ENCODE peak calls at places on chromosomes 13 and 19, in six cellular contexts. One of them, this sample, is unnamed.

GRCh38 chr19:47280183-47280797 is 5.6 kb downstream of the INAFM1 start:
- DNase-seq in stimulated activated CD4-positive, alpha-beta T cell treated with anti-CD3 and anti-CD28 coated beads, TNF-alpha, amount 100 ng/mL, for 48 hours: peak; percentile 52
- DNase-seq in HTR-8/SVneo: no peak
- DNase-seq in omental fat pad: no peak
- DNase-seq in CD8-positive, alpha-beta memory T cell: peak; percentile 16
- DNase-seq in heart right ventricle: no peak
- DNase-seq in this sample: peak; percentile 30

GRCh38 chr19:1884291-1884718 is 991 bp downstream of the ABHD17A start:
- DNase-seq in stimulated activated CD4-positive, alpha-beta T cell treated with anti-CD3 and anti-CD28 coated beads, TNF-alpha, amount 100 ng/mL, for 48 hours: no peak
- DNase-seq in CD8-positive, alpha-beta memory T cell: peak; percentile 35
- DNase-seq in omental fat pad: no peak
- DNase-seq in HTR-8/SVneo: no peak
- DNase-seq in heart right ventricle: no peak
- DNase-seq in this sample: peak; percentile 62

GRCh38 chr13:110018009-110018408 is 231.6 kb upstream of the IRS2 start:
- DNase-seq in stimulated activated CD4-positive, alpha-beta T cell treated with anti-CD3 and anti-CD28 coated beads, TNF-alpha, amount 100 ng/mL, for 48 hours: no peak
- DNase-seq in omental fat pad: no peak
- DNase-seq in CD8-positive, alpha-beta memory T cell: no peak
- DNase-seq in HTR-8/SVneo: no peak
- DNase-seq in heart right ventricle: no peak
- DNase-seq in this sample: no peak

GRCh38 chr13:41588899-41589298 is 131.5 kb downstream of the RGCC start:
- DNase-seq in omental fat pad: no peak
- DNase-seq in stimulated activated CD4-positive, alpha-beta T cell treated with anti-CD3 and anti-CD28 coated beads, TNF-alpha, amount 100 ng/mL, for 48 hours: peak; percentile 26
- DNase-seq in HTR-8/SVneo: peak; percentile 32
- DNase-seq in CD8-positive, alpha-beta memory T cell: no peak
- DNase-seq in heart right ventricle: no peak
- DNase-seq in this sample: no peak

GRCh38 chr13:106348032-106348431 is 187.4 kb downstream of the EFNB2 start:
- DNase-seq in stimulated activated CD4-positive, alpha-beta T cell treated with anti-CD3 and anti-CD28 coated beads, TNF-alpha, amount 100 ng/mL, for 48 hours: no peak
- DNase-seq in heart right ventricle: no peak
- DNase-seq in HTR-8/SVneo: peak; percentile 37
- DNase-seq in omental fat pad: no peak
- DNase-seq in CD8-positive, alpha-beta memory T cell: no peak
- DNase-seq in this sample: no peak

GRCh38 chr19:49442354-49442753 is 1.0 kb upstream of the SLC17A7 start:
- DNase-seq in CD8-positive, alpha-beta memory T cell: no peak
- DNase-seq in HTR-8/SVneo: no peak
- DNase-seq in omental fat pad: no peak
- DNase-seq in stimulated activated CD4-positive, alpha-beta T cell treated with anti-CD3 and anti-CD28 coated beads, TNF-alpha, amount 100 ng/mL, for 48 hours: no peak
- DNase-seq in heart right ventricle: peak; percentile 52
- DNase-seq in this sample: no peak

GRCh38 chr13:25777509-25777908 is 274.3 kb downstream of the SHISA2 start:
- DNase-seq in CD8-positive, alpha-beta memory T cell: no peak
- DNase-seq in omental fat pad: no peak
- DNase-seq in HTR-8/SVneo: no peak
- DNase-seq in stimulated activated CD4-positive, alpha-beta T cell treated with anti-CD3 and anti-CD28 coated beads, TNF-alpha, amount 100 ng/mL, for 48 hours: no peak
- DNase-seq in heart right ventricle: no peak
- DNase-seq in this sample: no peak

GRCh38 chr19:15161028-15161984 is 39.5 kb downstream of the NOTCH3 start:
- DNase-seq in heart right ventricle: no peak
- DNase-seq in HTR-8/SVneo: peak; percentile 57
- DNase-seq in stimulated activated CD4-positive, alpha-beta T cell treated with anti-CD3 and anti-CD28 coated beads, TNF-alpha, amount 100 ng/mL, for 48 hours: no peak
- DNase-seq in omental fat pad: no peak
- DNase-seq in CD8-positive, alpha-beta memory T cell: no peak
- DNase-seq in this sample: no peak

GRCh38 chr19:42352216-42352892 is 26.9 kb downstream of the MEGF8 start:
- DNase-seq in CD8-positive, alpha-beta memory T cell: no peak
- DNase-seq in stimulated activated CD4-positive, alpha-beta T cell treated with anti-CD3 and anti-CD28 coated beads, TNF-alpha, amount 100 ng/mL, for 48 hours: no peak
- DNase-seq in HTR-8/SVneo: no peak
- DNase-seq in omental fat pad: no peak
- DNase-seq in heart right ventricle: no peak
- DNase-seq in this sample: no peak

GRCh38 chr19:35114656-35115537 is 726 bp upstream of the FXYD3 start:
- DNase-seq in omental fat pad: peak; percentile 83
- DNase-seq in stimulated activated CD4-positive, alpha-beta T cell treated with anti-CD3 and anti-CD28 coated beads, TNF-alpha, amount 100 ng/mL, for 48 hours: peak; percentile 41
- DNase-seq in heart right ventricle: peak; percentile 79
- DNase-seq in HTR-8/SVneo: peak; percentile 80
- DNase-seq in CD8-positive, alpha-beta memory T cell: peak; percentile 41
- DNase-seq in this sample: peak; percentile 69

GRCh38 chr19:33470040-33470330 is 51.6 kb downstream of the PEPD start:
- DNase-seq in HTR-8/SVneo: no peak
- DNase-seq in heart right ventricle: no peak
- DNase-seq in omental fat pad: no peak
- DNase-seq in stimulated activated CD4-positive, alpha-beta T cell treated with anti-CD3 and anti-CD28 coated beads, TNF-alpha, amount 100 ng/mL, for 48 hours: no peak
- DNase-seq in CD8-positive, alpha-beta memory T cell: no peak
- DNase-seq in this sample: no peak

This sample was measured in activated gamma-delta T cell treated with Interleukin-2 at 50 U/mL for 16 hours.